ENCODE peak calls at places on chromosomes 6 and 20, in five cellular contexts. G is stomach, P is mesothelial cell of epicardium, L is fibroblast of lung, U is transverse colon. R is an unnamed sample.

GRCh38 chr6:33416386-33417126 is 1.4 kb downstream of the CUTA start:
- DNase-seq in G (no peak), P (no peak), L (no peak), U (no peak), R (no peak)

GRCh38 chr20:1310087-1310486 is 18.9 kb downstream of the SDCBP2 start:
- DNase-seq in G (no peak), P (no peak), L (no peak), U (no peak), R (no peak)

GRCh38 chr20:31919756-31920155 is 32.1 kb downstream of the PDRG1 start:
- DNase-seq in G (no peak), P (no peak), L (no peak), U (no peak), R (no peak)

GRCh38 chr6:93164781-93165180 is 254.6 kb downstream of the EPHA7 start:
- DNase-seq in G (no peak), P (no peak), L (peak; percentile 53), U (no peak), R (no peak)

GRCh38 chr20:2879148-2879547 is 5.9 kb downstream of the PTPRA start:
- DNase-seq in G (no peak), P (no peak), L (peak; percentile 88), U (no peak), R (no peak)

GRCh38 chr6:133787859-133788505 is 100.9 kb upstream of the TCF21 start:
- DNase-seq in G (no peak), P (no peak), L (no peak), U (no peak), R (no peak)

GRCh38 chr20:50510706-50511401 is 671 bp downstream of the PTPN1 start:
- DNase-seq in G (no peak), P (no peak), L (no peak), U (peak; percentile 38), R (no peak)

GRCh38 chr6:110471966-110472365 is 4.4 kb downstream of the SLC22A16 start:
- DNase-seq in G (no peak), P (no peak), L (no peak), U (no peak), R (no peak)

GRCh38 chr20:35496481-35496880 is 33.0 kb downstream of the C20orf173 start:
- DNase-seq in G (no peak), P (no peak), L (no peak), U (no peak), R (no peak)

GRCh38 chr6:132520953-132521352 is 8.0 kb upstream of the STX7 start:
- DNase-seq in G (no peak), P (no peak), L (peak; percentile 58), U (no peak), R (no peak)

GRCh38 chr6:148457137-148457842 is 114.7 kb downstream of the SASH1 start:
- DNase-seq in G (no peak), P (no peak), L (peak; percentile 79), U (no peak), R (no peak)

GRCh38 chr6:23797041-23797440 is 329.0 kb upstream of the NRSN1 start:
- DNase-seq in G (no peak), P (no peak), L (no peak), U (no peak), R (no peak)

GRCh38 chr6:21111399-21111725 is 482.2 kb upstream of the SOX4 start:
- DNase-seq in G (peak; percentile 26), P (no peak), L (no peak), U (no peak), R (no peak)

GRCh38 chr6:104525677-104526322 is 333.9 kb downstream of the HACE1 start:
- DNase-seq in G (peak; percentile 67), P (peak; percentile 36), L (peak; percentile 59), U (peak; percentile 66), R (peak; percentile 75)

GRCh38 chr6:161228911-161229591 is 44.8 kb downstream of the AGPAT4 start:
- DNase-seq in G (no peak), P (no peak), L (peak; percentile 92), U (no peak), R (no peak)

GRCh38 chr6:140427842-140428241 is 1053.4 kb upstream of the CITED2 start:
- DNase-seq in G (no peak), P (no peak), L (no peak), U (no peak), R (no peak)

GRCh38 chr6:157434349-157435016 is 53.5 kb downstream of the ZDHHC14 start:
- DNase-seq in G (no peak), P (no peak), L (no peak), U (peak; percentile 29), R (no peak)

GRCh38 chr6:33886673-33887144 is 82.9 kb upstream of the MLN start:
- DNase-seq in G (no peak), P (no peak), L (peak; percentile 38), U (peak; percentile 58), R (no peak)

GRCh38 chr6:125154184-125155135 is 887 bp downstream of the TPD52L1 start:
- DNase-seq in G (no peak), P (peak; percentile 23), L (peak; percentile 48), U (peak; percentile 45), R (peak; percentile 68)

GRCh38 chr6:170182093-170182780 is 108.6 kb downstream of the DLL1 start:
- DNase-seq in G (no peak), P (no peak), L (no peak), U (no peak), R (peak; percentile 29)

GRCh38 chr6:75266716-75267291 is 17.8 kb downstream of the TMEM30A start:
- DNase-seq in G (no peak), P (no peak), L (peak; percentile 47), U (no peak), R (no peak)

GRCh38 chr6:27374824-27375612 is 13.5 kb upstream of the ZNF391 start:
- DNase-seq in G (peak; percentile 84), P (peak; percentile 43), L (peak; percentile 66), U (peak; percentile 85), R (no peak)

GRCh38 chr20:25252686-25253421 is 5.0 kb downstream of the PYGB start:
- DNase-seq in G (no peak), P (no peak), L (no peak), U (peak; percentile 57), R (no peak)

GRCh38 chr6:33987531-33988021 is 158.3 kb downstream of the GRM4 start:
- DNase-seq in G (peak; percentile 76), P (no peak), L (no peak), U (peak; percentile 51), R (peak; percentile 55)

GRCh38 chr6:111872521-111873177 is 603 bp downstream of the FYN start:
- DNase-seq in G (no peak), P (peak; percentile 27), L (peak; percentile 25), U (peak; percentile 34), R (peak; percentile 78)

GRCh38 chr6:142802124-142802523 is 142.9 kb downstream of the HIVEP2 start:
- DNase-seq in G (no peak), P (no peak), L (peak; percentile 99), U (no peak), R (no peak)

GRCh38 chr6:142846459-142846831 is 98.5 kb downstream of the HIVEP2 start:
- DNase-seq in G (no peak), P (no peak), L (peak; percentile 70), U (no peak), R (no peak)

GRCh38 chr6:2157441-2158127 is 87.8 kb downstream of the GMDS start:
- DNase-seq in G (no peak), P (no peak), L (peak; percentile 90), U (no peak), R (no peak)

GRCh38 chr6:144346719-144347446 is 61.7 kb downstream of the UTRN start:
- DNase-seq in G (no peak), P (no peak), L (peak; percentile 87), U (no peak), R (no peak)

GRCh38 chr6:74519172-74519571 is 686.7 kb downstream of the COL12A1 start:
- DNase-seq in G (no peak), P (no peak), L (peak; percentile 56), U (no peak), R (no peak)

DNA sequence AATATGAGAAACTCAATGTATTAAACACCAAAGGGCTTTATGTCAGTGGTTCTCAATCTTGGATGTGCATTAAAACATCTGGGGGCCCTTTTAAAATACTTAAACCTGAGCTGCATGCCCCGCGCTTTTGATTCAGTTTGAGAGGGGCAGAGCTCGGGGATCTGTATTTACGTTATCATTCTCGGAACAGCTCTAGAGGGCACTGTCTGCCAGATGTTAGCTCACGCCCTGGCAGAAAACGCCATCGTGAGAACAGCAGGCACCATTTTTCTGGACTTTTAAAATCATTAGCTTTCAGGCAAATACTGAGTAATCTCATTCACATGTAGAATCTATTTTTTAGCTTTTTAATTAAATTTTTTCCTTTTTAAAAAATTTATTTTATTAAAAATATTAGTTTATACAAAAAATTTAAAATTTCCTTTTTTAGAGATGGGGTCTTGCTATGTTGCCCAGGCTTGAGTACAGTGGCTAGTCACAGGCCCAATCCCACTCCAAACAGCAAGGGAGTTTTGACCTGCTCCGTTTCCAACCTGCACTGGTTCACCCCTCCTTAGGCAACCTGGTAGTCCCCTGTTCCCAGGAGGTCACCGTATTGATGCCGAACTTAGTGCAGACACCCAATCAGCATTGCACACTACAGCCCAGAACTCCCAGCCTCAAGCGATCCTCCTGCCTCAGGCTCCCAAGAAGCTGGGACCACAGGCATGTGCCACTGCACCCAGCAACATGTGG is 30.0 kb upstream of the ZNF133 start:
- DNase-seq in G (no peak), P (no peak), L (no peak), U (no peak), R (no peak)
- TF ChIP-seq CTCF in G (no peak), P (no peak), L (no peak), U (no peak), R (no peak)

DNA sequence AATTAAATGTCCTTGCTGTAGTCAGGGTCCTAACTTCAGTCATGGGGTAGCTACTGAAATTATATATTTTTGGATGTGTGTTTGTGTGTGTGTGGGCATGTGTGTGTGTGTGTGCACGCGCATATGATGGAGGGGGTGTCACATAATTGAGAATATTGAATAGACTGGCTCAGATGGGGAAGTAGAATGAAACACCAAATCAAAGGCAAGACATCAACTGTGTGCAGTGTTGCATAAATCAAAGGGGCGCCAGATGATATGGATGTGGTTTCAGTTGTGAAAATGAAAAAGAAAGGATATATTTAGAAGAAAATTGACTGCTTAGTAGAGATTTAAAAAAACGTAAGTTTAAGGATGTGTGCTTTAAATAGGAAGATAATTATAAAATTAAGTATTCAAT is 144.2 kb upstream of the CEP162 start:
- DNase-seq in G (no peak), P (no peak), L (no peak), U (no peak), R (no peak)
- TF ChIP-seq CTCF in G (no peak), P (no peak), L (no peak), U (no peak), R (no peak)

GRCh38 chr20:54456972-54457371 is 18.4 kb upstream of the DOK5 start:
- DNase-seq in G (no peak), P (no peak), L (no peak), U (no peak), R (no peak)
- TF ChIP-seq CTCF in G (no peak), P (no peak), L (peak; percentile 5), U (no peak), R (no peak)

GRCh38 chr6:137868721-137869631 is 1.9 kb downstream of the TNFAIP3 start:
- DNase-seq in G (no peak), P (no peak), L (no peak), U (no peak), R (no peak)
- TF ChIP-seq CTCF in G (no peak), P (no peak), L (no peak), U (no peak), R (no peak)

GRCh38 chr6:100796049-100796823 is 84.9 kb downstream of the ASCC3 start:
- DNase-seq in G (no peak), P (no peak), L (no peak), U (no peak), R (no peak)
- TF ChIP-seq CTCF in G (no peak), P (no peak), L (no peak), U (no peak), R (no peak)

GRCh38 chr6:31474871-31475286 is 23.1 kb upstream of the MICB start:
- DNase-seq in G (no peak), P (no peak), L (no peak), U (no peak), R (no peak)
- TF ChIP-seq CTCF in G (no peak), P (peak; percentile 43), L (peak; percentile 30), U (no peak), R (peak; percentile 60)

GRCh38 chr6:83442752-83443151 is 11.9 kb upstream of the ME1 start:
- DNase-seq in G (no peak), P (no peak), L (peak; percentile 78), U (no peak), R (no peak)
- TF ChIP-seq CTCF in G (no peak), P (no peak), L (no peak), U (no peak), R (no peak)